ENCODE peak calls at places on chromosomes 13 and 19, in six cellular contexts. One of them, this sample, is unnamed.

GRCh38 chr13:98443329-98443728 is 133.6 kb downstream of the STK24 start:
- DNase-seq in choroid plexus epithelial cell: peak; percentile 54
- DNase-seq in kidney: peak; percentile 73
- DNase-seq in breast epithelium: no peak
- DNase-seq in cardiac fibroblast: peak; percentile 85
- DNase-seq in HFF-Myc: peak; percentile 49
- DNase-seq in this sample: peak; percentile 55

GRCh38 chr13:113545455-113545930 is 39.1 kb upstream of the TFDP1 start:
- DNase-seq in choroid plexus epithelial cell: peak; percentile 59
- DNase-seq in kidney: peak; percentile 84
- DNase-seq in breast epithelium: peak; percentile 46
- DNase-seq in cardiac fibroblast: no peak
- DNase-seq in HFF-Myc: peak; percentile 11
- DNase-seq in this sample: peak; percentile 29

GRCh38 chr19:49442793-49443365 is 1.6 kb upstream of the SLC17A7 start:
- DNase-seq in choroid plexus epithelial cell: peak; percentile 73
- DNase-seq in kidney: peak; percentile 98
- DNase-seq in breast epithelium: peak; percentile 94
- DNase-seq in cardiac fibroblast: peak; percentile 87
- DNase-seq in HFF-Myc: peak; percentile 52
- DNase-seq in this sample: peak; percentile 84

GRCh38 chr19:11745871-11746270 is 7.1 kb upstream of the ZNF823 start:
- DNase-seq in choroid plexus epithelial cell: no peak
- DNase-seq in kidney: no peak
- DNase-seq in breast epithelium: no peak
- DNase-seq in cardiac fibroblast: no peak
- DNase-seq in HFF-Myc: no peak
- DNase-seq in this sample: no peak

GRCh38 chr19:18634612-18635290 is 2.1 kb upstream of the KLHL26 start:
- DNase-seq in choroid plexus epithelial cell: peak; percentile 72
- DNase-seq in kidney: no peak
- DNase-seq in breast epithelium: no peak
- DNase-seq in cardiac fibroblast: no peak
- DNase-seq in HFF-Myc: peak; percentile 71
- DNase-seq in this sample: no peak

GRCh38 chr13:28320884-28321574 is 173.9 kb downstream of the FLT1 start:
- DNase-seq in choroid plexus epithelial cell: no peak
- DNase-seq in kidney: no peak
- DNase-seq in breast epithelium: no peak
- DNase-seq in cardiac fibroblast: no peak
- DNase-seq in HFF-Myc: no peak
- DNase-seq in this sample: no peak

GRCh38 chr13:109121826-109122225 is 492.4 kb downstream of the MYO16 start:
- DNase-seq in choroid plexus epithelial cell: no peak
- DNase-seq in kidney: no peak
- DNase-seq in breast epithelium: no peak
- DNase-seq in cardiac fibroblast: no peak
- DNase-seq in HFF-Myc: no peak
- DNase-seq in this sample: no peak

GRCh38 chr19:35123573-35123972 is 8.0 kb downstream of the FXYD3 start:
- DNase-seq in choroid plexus epithelial cell: no peak
- DNase-seq in kidney: peak; percentile 82
- DNase-seq in breast epithelium: no peak
- DNase-seq in cardiac fibroblast: peak; percentile 33
- DNase-seq in HFF-Myc: no peak
- DNase-seq in this sample: no peak

GRCh38 chr19:28039677-28040381 is 1173.1 kb downstream of the UQCRFS1 start:
- DNase-seq in choroid plexus epithelial cell: no peak
- DNase-seq in kidney: no peak
- DNase-seq in breast epithelium: no peak
- DNase-seq in cardiac fibroblast: no peak
- DNase-seq in HFF-Myc: no peak
- DNase-seq in this sample: no peak

GRCh38 chr13:33751151-33751550 is 66.8 kb upstream of the RFC3 start:
- DNase-seq in choroid plexus epithelial cell: peak; percentile 87
- DNase-seq in kidney: no peak
- DNase-seq in breast epithelium: no peak
- DNase-seq in cardiac fibroblast: peak; percentile 68
- DNase-seq in HFF-Myc: no peak
- DNase-seq in this sample: peak; percentile 39
- H3K4me3 ChIP-seq in choroid plexus epithelial cell: no peak overlapping the region
- H3K4me3 ChIP-seq in kidney: no peak overlapping the region
- H3K4me3 ChIP-seq in breast epithelium: no peak overlapping the region
- H3K4me3 ChIP-seq in cardiac fibroblast: no peak overlapping the region
- H3K4me3 ChIP-seq in HFF-Myc: no peak overlapping the region
- H3K4me3 ChIP-seq in this sample: no peak overlapping the region

GRCh38 chr13:37608750-37609339 is 10.3 kb upstream of the POSTN start:
- DNase-seq in choroid plexus epithelial cell: peak; percentile 44
- DNase-seq in kidney: no peak
- DNase-seq in breast epithelium: no peak
- DNase-seq in cardiac fibroblast: peak; percentile 40
- DNase-seq in HFF-Myc: no peak
- DNase-seq in this sample: peak; percentile 26
- TF ChIP-seq CTCF in choroid plexus epithelial cell: peak; percentile 57
- TF ChIP-seq CTCF in kidney: no peak
- TF ChIP-seq CTCF in breast epithelium: peak; percentile 16
- TF ChIP-seq CTCF in cardiac fibroblast: peak; percentile 47
- TF ChIP-seq CTCF in HFF-Myc: peak; percentile 28
- TF ChIP-seq CTCF in this sample: peak; percentile 49

GRCh38 chr13:20258208-20258962 is 26.3 kb upstream of the GJB6 start:
- DNase-seq in choroid plexus epithelial cell: peak; percentile 5
- DNase-seq in kidney: no peak
- DNase-seq in breast epithelium: no peak
- DNase-seq in cardiac fibroblast: no peak
- DNase-seq in HFF-Myc: no peak
- DNase-seq in this sample: no peak
- H3K4me3 ChIP-seq in choroid plexus epithelial cell: no peak overlapping the region
- H3K4me3 ChIP-seq in kidney: peak overlapping the region; percentile 46
- H3K4me3 ChIP-seq in breast epithelium: peak overlapping the region; percentile 28
- H3K4me3 ChIP-seq in cardiac fibroblast: no peak overlapping the region
- H3K4me3 ChIP-seq in HFF-Myc: no peak overlapping the region
- H3K4me3 ChIP-seq in this sample: no peak overlapping the region

DNA sequence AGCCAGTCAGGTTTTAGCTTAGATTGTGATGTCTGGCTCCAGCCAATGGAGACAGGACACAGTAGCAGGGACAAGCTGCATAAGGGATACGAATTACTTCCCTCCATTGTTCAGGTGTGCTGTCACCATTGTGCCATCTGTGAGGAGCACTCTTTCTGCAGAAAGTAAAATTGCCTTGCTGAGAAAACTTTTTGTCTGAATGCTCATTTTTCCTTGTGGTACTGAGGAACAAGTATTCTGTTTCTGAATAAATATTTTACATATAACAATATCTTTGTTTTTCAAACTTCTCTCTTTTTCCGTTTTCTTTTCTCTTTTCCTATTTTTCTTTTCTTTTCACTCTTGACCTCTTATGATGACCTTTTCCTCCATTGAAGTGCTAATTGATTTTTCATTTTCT is 10.2 kb downstream of the SLC10A2 start:
- DNase-seq in choroid plexus epithelial cell: no peak
- DNase-seq in kidney: no peak
- DNase-seq in breast epithelium: no peak
- DNase-seq in cardiac fibroblast: no peak
- DNase-seq in HFF-Myc: no peak
- DNase-seq in this sample: no peak
- TF ChIP-seq CTCF in choroid plexus epithelial cell: no peak
- TF ChIP-seq CTCF in kidney: no peak
- TF ChIP-seq CTCF in breast epithelium: no peak
- TF ChIP-seq CTCF in cardiac fibroblast: no peak
- TF ChIP-seq CTCF in HFF-Myc: no peak
- TF ChIP-seq CTCF in this sample: no peak

GRCh38 chr19:41327076-41327475 is 17.1 kb downstream of the CCDC97 start:
- DNase-seq in choroid plexus epithelial cell: peak; percentile 21
- DNase-seq in kidney: no peak
- DNase-seq in breast epithelium: no peak
- DNase-seq in cardiac fibroblast: no peak
- DNase-seq in HFF-Myc: no peak
- DNase-seq in this sample: no peak
- H3K4me3 ChIP-seq in choroid plexus epithelial cell: no peak overlapping the region
- H3K4me3 ChIP-seq in kidney: peak overlapping the region; percentile 36
- H3K4me3 ChIP-seq in breast epithelium: peak overlapping the region; percentile 51
- H3K4me3 ChIP-seq in cardiac fibroblast: no peak overlapping the region
- H3K4me3 ChIP-seq in HFF-Myc: no peak overlapping the region
- H3K4me3 ChIP-seq in this sample: no peak overlapping the region

GRCh38 chr19:10421981-10422461 is 1.7 kb downstream of the PDE4A start:
- DNase-seq in choroid plexus epithelial cell: no peak
- DNase-seq in kidney: no peak
- DNase-seq in breast epithelium: no peak
- DNase-seq in cardiac fibroblast: no peak
- DNase-seq in HFF-Myc: no peak
- DNase-seq in this sample: no peak

GRCh38 chr19:10419200-10419645 is 1.1 kb upstream of the PDE4A start:
- DNase-seq in choroid plexus epithelial cell: no peak
- DNase-seq in kidney: peak; percentile 77
- DNase-seq in breast epithelium: no peak
- DNase-seq in cardiac fibroblast: no peak
- DNase-seq in HFF-Myc: no peak
- DNase-seq in this sample: no peak

GRCh38 chr19:10421240-10421948 is 1.1 kb downstream of the PDE4A start:
- DNase-seq in choroid plexus epithelial cell: no peak
- DNase-seq in kidney: no peak
- DNase-seq in breast epithelium: no peak
- DNase-seq in cardiac fibroblast: no peak
- DNase-seq in HFF-Myc: no peak
- DNase-seq in this sample: no peak

GRCh38 chr19:10419646-10420443 is 493 bp upstream of the PDE4A start:
- DNase-seq in choroid plexus epithelial cell: peak; percentile 94
- DNase-seq in kidney: peak; percentile 77
- DNase-seq in breast epithelium: no peak
- DNase-seq in cardiac fibroblast: peak; percentile 61
- DNase-seq in HFF-Myc: peak; percentile 88
- DNase-seq in this sample: peak; percentile 80

DNA sequence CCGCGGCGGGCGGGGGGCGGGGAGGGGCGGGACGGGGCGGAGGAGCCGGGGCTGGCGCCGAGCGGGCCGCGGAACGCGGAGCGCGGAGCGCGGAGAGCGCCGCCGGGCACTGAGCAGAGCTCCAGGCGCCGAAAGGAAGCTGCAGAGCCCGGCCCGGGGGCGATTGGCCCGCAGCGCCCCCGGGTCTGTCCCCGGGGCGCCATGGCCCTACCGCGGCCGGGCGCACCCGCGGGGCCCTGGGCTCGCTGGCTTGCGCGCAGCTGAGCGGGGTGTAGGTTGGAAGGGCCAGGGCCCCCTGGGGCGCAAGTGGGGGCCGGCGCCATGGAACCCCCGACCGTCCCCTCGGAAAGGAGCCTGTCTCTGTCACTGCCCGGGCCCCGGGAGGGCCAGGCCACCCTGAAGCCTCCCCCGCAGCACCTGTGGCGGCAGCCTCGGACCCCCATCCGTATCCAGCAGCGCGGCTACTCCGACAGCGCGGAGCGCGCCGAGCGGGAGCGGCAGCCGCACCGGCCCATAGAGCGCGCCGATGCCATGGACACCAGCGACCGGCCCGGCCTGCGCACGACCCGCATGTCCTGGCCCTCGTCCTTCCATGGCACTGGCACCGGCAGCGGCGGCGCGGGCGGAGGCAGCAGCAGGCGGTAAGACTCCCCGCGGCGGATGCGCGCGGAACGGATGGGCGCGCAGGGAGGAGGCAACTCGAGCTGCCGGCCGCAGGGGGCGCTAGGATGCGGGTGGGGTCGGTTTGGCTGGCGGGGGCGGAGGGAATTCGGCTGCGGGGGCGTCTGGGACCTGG is at the start of gene PDE4A:
- DNase-seq in choroid plexus epithelial cell: peak; percentile 60
- DNase-seq in kidney: peak; percentile 73
- DNase-seq in breast epithelium: no peak
- DNase-seq in cardiac fibroblast: peak; percentile 45
- DNase-seq in HFF-Myc: no peak
- DNase-seq in this sample: no peak
- TF ChIP-seq CTCF in choroid plexus epithelial cell: peak; percentile 58
- TF ChIP-seq CTCF in kidney: no peak
- TF ChIP-seq CTCF in breast epithelium: no peak
- TF ChIP-seq CTCF in cardiac fibroblast: peak; percentile 47
- TF ChIP-seq CTCF in HFF-Myc: peak; percentile 65
- TF ChIP-seq CTCF in this sample: peak; percentile 53

DNA sequence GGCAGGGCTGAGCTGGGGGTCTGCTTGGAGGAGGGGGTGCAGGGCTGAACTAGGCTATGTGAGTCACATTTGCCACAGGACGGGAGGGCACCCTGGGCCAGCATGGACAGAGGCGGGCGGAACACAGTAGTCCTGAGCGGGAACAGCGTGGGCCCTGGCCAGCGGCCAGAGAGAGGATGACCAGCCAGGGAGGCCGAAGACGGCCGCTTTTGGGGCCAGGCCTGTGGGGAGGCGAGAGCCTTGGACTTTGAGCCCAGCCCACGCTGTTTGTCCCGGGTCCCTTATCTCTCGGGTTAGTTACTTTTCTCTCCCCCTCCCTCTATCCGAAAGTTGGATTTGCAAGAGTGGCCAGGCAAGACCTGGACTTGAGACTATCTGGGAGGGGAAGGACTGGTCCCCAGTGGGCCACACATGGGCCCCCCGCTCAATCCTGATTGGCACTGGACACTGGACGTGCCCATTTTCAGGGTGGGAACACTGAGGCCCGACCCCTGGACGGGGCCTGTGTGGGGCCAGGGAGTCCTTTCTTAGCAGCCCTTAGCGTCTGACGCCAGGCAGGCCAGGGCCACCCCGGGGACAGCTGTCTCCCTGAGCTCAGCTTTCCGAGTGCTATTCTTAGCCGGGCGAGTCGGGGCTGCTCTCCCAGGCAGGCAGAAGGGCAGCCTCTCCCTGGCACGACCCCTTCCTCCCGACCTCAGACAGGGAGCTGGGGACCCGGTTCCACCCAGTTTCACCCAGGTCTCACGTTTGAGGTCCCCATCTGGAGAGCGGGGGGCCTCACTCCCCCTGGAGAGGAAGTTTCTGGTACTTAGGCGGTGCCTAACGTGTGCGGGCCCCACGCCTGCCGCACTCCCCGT is 833 bp downstream of the GAMT start:
- DNase-seq in choroid plexus epithelial cell: no peak
- DNase-seq in kidney: no peak
- DNase-seq in breast epithelium: no peak
- DNase-seq in cardiac fibroblast: peak; percentile 33
- DNase-seq in HFF-Myc: no peak
- DNase-seq in this sample: no peak
- H3K4me3 ChIP-seq in choroid plexus epithelial cell: peak overlapping the region; percentile 60
- H3K4me3 ChIP-seq in kidney: peak overlapping the region; percentile 46
- H3K4me3 ChIP-seq in breast epithelium: peak overlapping the region; percentile 75
- H3K4me3 ChIP-seq in cardiac fibroblast: peak overlapping the region; percentile 61
- H3K4me3 ChIP-seq in HFF-Myc: peak overlapping the region; percentile 59
- H3K4me3 ChIP-seq in this sample: peak overlapping the region; percentile 51

This sample was measured in astrocyte of the spinal cord.